ENCODE peak calls at places on chromosomes 16 and 17, in seven cellular contexts. Z is SHP77 treated with DMSO at 0.1 percent for 48 hours; J is NCI-H226; V is putamen; A is HTR-8/SVneo; B is stimulated activated naive CD4-positive, alpha-beta T cell; L is activated naive CD8-positive, alpha-beta T cell treated with anti-CD3 and anti-CD28 coated beads, Interleukin-2, amount 50 U/mL, for 24 hours. F is an unnamed sample.

GRCh38 chr16:58454178-58454577 is 45.8 kb upstream of the NDRG4 start:
- DNase-seq in L (no peak), A (no peak), B (no peak), J (no peak), Z (no peak), V (no peak), F (no peak)

GRCh38 chr17:64278614-64279013 is 15.6 kb upstream of the TEX2 start:
- DNase-seq in V (no peak), A (no peak), J (peak), Z (no peak), L (no peak), B (no peak), F (peak)

GRCh38 chr17:78348055-78348745 is 11.7 kb downstream of the SOCS3 start:
- DNase-seq in A (no peak), V (no peak), B (no peak), Z (no peak), L (no peak), J (no peak), F (no peak)

GRCh38 chr17:48671697-48672171 is 45.6 kb upstream of the HOXB9 start:
- DNase-seq in B (peak), Z (no peak), V (peak), L (peak), J (peak), A (peak), F (peak)

GRCh38 chr16:89323120-89323960 is 105.8 kb downstream of the ZNF778 start:
- DNase-seq in Z (no peak), V (no peak), A (no peak), B (no peak), J (no peak), L (no peak), F (no peak)

GRCh38 chr16:22660441-22661160 is 149.9 kb downstream of the NPIPB5 start:
- DNase-seq in V (no peak), L (no peak), Z (no peak), A (no peak), B (no peak), J (no peak), F (no peak)

GRCh38 chr16:12829096-12829888 is 25.6 kb upstream of the CPPED1 start:
- DNase-seq in Z (no peak), A (no peak), L (no peak), V (no peak), B (no peak), J (no peak), F (no peak)

GRCh38 chr16:87877942-87878507 is 8.7 kb upstream of the SLC7A5 start:
- DNase-seq in Z (no peak), A (no peak), V (no peak), J (no peak), L (peak), B (no peak), F (no peak)

GRCh38 chr17:60079401-60079861 is 710 bp upstream of the HEATR6 start:
- DNase-seq in J (no peak), Z (no peak), L (no peak), V (no peak), A (no peak), B (no peak), F (peak)

GRCh38 chr17:46175891-46176290 is 17.3 kb downstream of the KANSL1 start:
- DNase-seq in L (no peak), Z (no peak), B (no peak), J (no peak), V (no peak), A (no peak), F (no peak)

GRCh38 chr17:81206166-81206565 is 16.6 kb downstream of the CEP131 start:
- DNase-seq in J (no peak), L (no peak), Z (no peak), V (no peak), B (no peak), A (no peak), F (no peak)

GRCh38 chr16:20383106-20384029 is 21.2 kb downstream of the PDILT start:
- DNase-seq in V (peak), L (peak), A (peak), J (peak), Z (peak), B (peak), F (peak)

GRCh38 chr17:80926601-80927250 is 64.9 kb upstream of the CHMP6 start:
- DNase-seq in V (no peak), J (no peak), B (no peak), A (no peak), L (no peak), Z (no peak), F (no peak)

GRCh38 chr17:28182559-28182958 is 136.4 kb upstream of the TMEM97 start:
- DNase-seq in J (no peak), V (no peak), B (no peak), L (no peak), Z (no peak), A (no peak), F (no peak)

GRCh38 chr16:17312100-17312732 is 158.5 kb downstream of the XYLT1 start:
- DNase-seq in A (no peak), J (no peak), V (no peak), Z (no peak), B (no peak), L (no peak), F (peak)

GRCh38 chr17:48392836-48393235 is 37.2 kb downstream of the SKAP1 start:
- DNase-seq in V (no peak), J (no peak), B (no peak), L (no peak), A (no peak), Z (no peak), F (no peak)

GRCh38 chr17:71284032-71284755 is 836.6 kb upstream of the SOX9 start:
- DNase-seq in J (no peak), B (no peak), V (no peak), L (no peak), Z (no peak), A (no peak), F (no peak)

GRCh38 chr16:47377156-47377555 is 83.7 kb downstream of the ITFG1 start:
- DNase-seq in J (no peak), L (no peak), Z (no peak), V (no peak), A (no peak), B (no peak), F (peak)

GRCh38 chr17:32007463-32008298 is 498 bp downstream of the LRRC37B start:
- DNase-seq in B (peak), V (peak), J (no peak), A (peak), Z (no peak), L (peak), F (peak)

GRCh38 chr16:57797526-57798266 is 4.6 kb downstream of the KIFC3 start:
- DNase-seq in A (no peak), J (peak), V (no peak), B (no peak), Z (no peak), L (no peak), F (no peak)

GRCh38 chr16:56480776-56481467 is 29.6 kb downstream of the OGFOD1 start:
- DNase-seq in B (no peak), A (no peak), Z (no peak), V (peak), L (no peak), J (no peak), F (no peak)

GRCh38 chr17:29292071-29292991 is 1.6 kb downstream of the NUFIP2 start:
- DNase-seq in J (peak), V (peak), B (peak), L (peak), A (peak), Z (no peak), F (peak)

GRCh38 chr17:7704601-7705268 is at the start of gene EFNB3:
- DNase-seq in J (peak), V (peak), A (peak), B (no peak), L (no peak), Z (peak), F (no peak)

F was measured in M059J.